ENCODE peak calls at places on chromosome 19, in five cellular contexts. One of them, this sample, is unnamed.

GRCh38 chr19:38617764-38618589 is at the start of gene MAP4K1:
- DNase-seq in heart right ventricle: peak
- DNase-seq in thoracic aorta: no peak
- DNase-seq in fibroblast of the aortic adventitia: no peak
- DNase-seq in epithelial cell of esophagus: peak
- DNase-seq in this sample: no peak

GRCh38 chr19:46784262-46785053 is 3.9 kb downstream of the SLC1A5 start:
- DNase-seq in heart right ventricle: peak
- DNase-seq in thoracic aorta: no peak
- DNase-seq in fibroblast of the aortic adventitia: peak
- DNase-seq in epithelial cell of esophagus: peak
- DNase-seq in this sample: peak

GRCh38 chr19:1266116-1266817 is 2.9 kb upstream of the CIRBP start:
- DNase-seq in heart right ventricle: peak
- DNase-seq in thoracic aorta: no peak
- DNase-seq in fibroblast of the aortic adventitia: peak
- DNase-seq in epithelial cell of esophagus: peak
- DNase-seq in this sample: no peak

GRCh38 chr19:799076-799881 is 2.0 kb downstream of the PTBP1 start:
- DNase-seq in heart right ventricle: no peak
- DNase-seq in thoracic aorta: no peak
- DNase-seq in fibroblast of the aortic adventitia: peak
- DNase-seq in epithelial cell of esophagus: peak
- DNase-seq in this sample: no peak

GRCh38 chr19:45305421-45305820 is 17.3 kb downstream of the CKM start:
- DNase-seq in heart right ventricle: no peak
- DNase-seq in thoracic aorta: no peak
- DNase-seq in fibroblast of the aortic adventitia: peak
- DNase-seq in epithelial cell of esophagus: no peak
- DNase-seq in this sample: no peak

GRCh38 chr19:45630463-45630862 is 8.7 kb downstream of the EML2 start:
- DNase-seq in heart right ventricle: no peak
- DNase-seq in thoracic aorta: no peak
- DNase-seq in fibroblast of the aortic adventitia: peak
- DNase-seq in epithelial cell of esophagus: peak
- DNase-seq in this sample: peak

GRCh38 chr19:4557971-4558941 is 1.2 kb downstream of the SEMA6B start:
- DNase-seq in heart right ventricle: no peak
- DNase-seq in thoracic aorta: no peak
- DNase-seq in fibroblast of the aortic adventitia: no peak
- DNase-seq in epithelial cell of esophagus: no peak
- DNase-seq in this sample: no peak

GRCh38 chr19:33482486-33482885 is 39.1 kb downstream of the PEPD start:
- DNase-seq in heart right ventricle: no peak
- DNase-seq in thoracic aorta: no peak
- DNase-seq in fibroblast of the aortic adventitia: peak
- DNase-seq in epithelial cell of esophagus: peak
- DNase-seq in this sample: no peak

GRCh38 chr19:41696402-41697197 is 8.5 kb upstream of the CEACAM7 start:
- DNase-seq in heart right ventricle: no peak
- DNase-seq in thoracic aorta: no peak
- DNase-seq in fibroblast of the aortic adventitia: no peak
- DNase-seq in epithelial cell of esophagus: peak
- DNase-seq in this sample: no peak

GRCh38 chr19:3762501-3763459 is at the start of gene MRPL54:
- DNase-seq in heart right ventricle: peak
- DNase-seq in thoracic aorta: peak
- DNase-seq in fibroblast of the aortic adventitia: peak
- DNase-seq in epithelial cell of esophagus: peak
- DNase-seq in this sample: peak

GRCh38 chr19:33810821-33811220 is 14.2 kb downstream of the KCTD15 start:
- DNase-seq in heart right ventricle: no peak
- DNase-seq in thoracic aorta: no peak
- DNase-seq in fibroblast of the aortic adventitia: no peak
- DNase-seq in epithelial cell of esophagus: no peak
- DNase-seq in this sample: no peak

GRCh38 chr19:35767288-35768081 is 7.9 kb upstream of the ARHGAP33 start:
- DNase-seq in heart right ventricle: no peak
- DNase-seq in thoracic aorta: no peak
- DNase-seq in fibroblast of the aortic adventitia: no peak
- DNase-seq in epithelial cell of esophagus: no peak
- DNase-seq in this sample: no peak

GRCh38 chr19:42461700-42462324 is 19.1 kb upstream of the CXCL17 start:
- DNase-seq in heart right ventricle: peak
- DNase-seq in thoracic aorta: no peak
- DNase-seq in fibroblast of the aortic adventitia: no peak
- DNase-seq in epithelial cell of esophagus: no peak
- DNase-seq in this sample: no peak

GRCh38 chr19:34184880-34185491 is 12.7 kb downstream of the LSM14A start:
- DNase-seq in heart right ventricle: no peak
- DNase-seq in thoracic aorta: no peak
- DNase-seq in fibroblast of the aortic adventitia: peak
- DNase-seq in epithelial cell of esophagus: no peak
- DNase-seq in this sample: no peak

GRCh38 chr19:17553256-17553655 is 2.2 kb upstream of the COLGALT1 start:
- DNase-seq in heart right ventricle: peak
- DNase-seq in thoracic aorta: no peak
- DNase-seq in fibroblast of the aortic adventitia: peak
- DNase-seq in epithelial cell of esophagus: peak
- DNase-seq in this sample: peak

GRCh38 chr19:919157-920050 is 2.3 kb downstream of the KISS1R start:
- DNase-seq in heart right ventricle: no peak
- DNase-seq in thoracic aorta: no peak
- DNase-seq in fibroblast of the aortic adventitia: no peak
- DNase-seq in epithelial cell of esophagus: peak
- DNase-seq in this sample: no peak

GRCh38 chr19:1000591-1001537 is 645 bp downstream of the GRIN3B start:
- DNase-seq in heart right ventricle: no peak
- DNase-seq in thoracic aorta: no peak
- DNase-seq in fibroblast of the aortic adventitia: no peak
- DNase-seq in epithelial cell of esophagus: no peak
- DNase-seq in this sample: no peak

GRCh38 chr19:30755581-30755980 is 383.4 kb downstream of the ZNF536 start:
- DNase-seq in heart right ventricle: no peak
- DNase-seq in thoracic aorta: no peak
- DNase-seq in fibroblast of the aortic adventitia: no peak
- DNase-seq in epithelial cell of esophagus: no peak
- DNase-seq in this sample: no peak

GRCh38 chr19:33406521-33407139 is 33.1 kb downstream of the CEBPG start:
- DNase-seq in heart right ventricle: peak
- DNase-seq in thoracic aorta: peak
- DNase-seq in fibroblast of the aortic adventitia: peak
- DNase-seq in epithelial cell of esophagus: peak
- DNase-seq in this sample: no peak

GRCh38 chr19:32337176-32337808 is 8.1 kb upstream of the ZNF507 start:
- DNase-seq in heart right ventricle: no peak
- DNase-seq in thoracic aorta: no peak
- DNase-seq in fibroblast of the aortic adventitia: no peak
- DNase-seq in epithelial cell of esophagus: no peak
- DNase-seq in this sample: no peak

DNA sequence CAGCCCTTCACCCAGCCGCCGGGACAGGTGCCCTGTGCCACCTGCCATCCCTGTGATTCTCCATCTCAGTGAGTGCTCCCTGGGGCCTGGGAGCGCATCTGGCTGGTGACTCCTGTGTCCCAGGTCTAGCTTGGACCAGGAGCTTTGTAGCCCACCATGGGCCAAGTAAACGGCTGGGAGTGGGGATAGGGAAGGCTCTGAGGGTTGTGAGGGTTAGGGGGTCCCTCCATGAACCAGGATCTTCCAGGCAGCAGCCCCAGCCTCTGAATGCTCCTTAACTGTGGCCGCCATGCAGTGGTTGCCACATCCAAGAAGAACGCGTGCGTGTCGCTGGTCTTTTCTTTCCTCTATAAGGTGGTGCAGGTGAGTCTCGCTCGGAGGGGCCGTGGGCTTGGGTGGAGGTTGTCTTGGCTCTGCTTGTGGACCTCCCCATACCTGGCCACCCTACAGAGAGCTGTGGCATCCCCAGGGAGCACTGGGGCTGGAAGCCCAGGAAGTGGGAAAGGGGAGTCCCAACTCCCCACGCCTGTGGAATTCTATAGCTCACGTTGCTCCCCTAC is 8.4 kb downstream of the AP1M1 start:
- DNase-seq in heart right ventricle: no peak
- DNase-seq in thoracic aorta: no peak
- DNase-seq in fibroblast of the aortic adventitia: no peak
- DNase-seq in epithelial cell of esophagus: no peak
- DNase-seq in this sample: no peak
- TF ChIP-seq CTCF in heart right ventricle: no peak
- TF ChIP-seq CTCF in thoracic aorta: no peak
- TF ChIP-seq CTCF in fibroblast of the aortic adventitia: no peak
- TF ChIP-seq CTCF in epithelial cell of esophagus: no peak
- TF ChIP-seq CTCF in this sample: no peak

DNA sequence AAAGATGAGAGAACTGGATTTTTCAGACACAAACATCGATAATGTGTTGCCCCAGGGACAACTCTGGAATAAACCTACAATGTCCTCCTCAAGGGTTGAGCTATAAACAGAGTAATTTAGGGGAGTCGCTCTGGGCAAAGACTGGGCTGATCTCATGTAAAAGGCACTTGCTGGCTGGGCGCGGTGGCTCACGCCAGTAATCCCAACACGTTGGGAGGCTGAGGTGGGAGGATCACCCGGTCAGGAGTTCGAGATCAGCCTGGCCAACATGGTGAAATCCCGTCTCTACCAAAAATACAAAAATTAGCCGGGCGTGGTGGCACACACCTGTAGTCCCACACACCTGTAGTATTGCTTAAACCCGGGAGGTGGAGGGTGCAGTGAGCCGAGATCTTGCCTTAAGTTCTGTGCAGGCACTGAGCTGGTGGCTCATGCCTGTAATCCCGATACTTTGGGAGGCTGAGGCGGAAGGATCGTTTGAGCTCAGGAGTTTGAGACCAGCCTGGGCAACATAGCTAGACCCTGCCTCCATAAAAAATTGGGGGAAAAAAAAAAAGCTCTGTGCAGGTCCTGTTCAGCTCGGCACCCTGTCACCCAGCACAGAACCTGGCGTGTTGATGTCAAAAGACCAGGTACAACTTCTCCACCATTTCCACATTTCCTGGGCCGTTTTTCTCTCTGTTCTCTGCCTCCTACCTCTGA is 1.4 kb downstream of the TIMM44 start:
- DNase-seq in heart right ventricle: no peak
- DNase-seq in thoracic aorta: no peak
- DNase-seq in fibroblast of the aortic adventitia: no peak
- DNase-seq in epithelial cell of esophagus: no peak
- DNase-seq in this sample: no peak
- H3K4me3 ChIP-seq in heart right ventricle: no peak
- H3K4me3 ChIP-seq in thoracic aorta: peak
- H3K4me3 ChIP-seq in fibroblast of the aortic adventitia: peak
- H3K4me3 ChIP-seq in epithelial cell of esophagus: peak
- H3K4me3 ChIP-seq in this sample: peak

GRCh38 chr19:19475845-19476828 is 39.2 kb downstream of the TSSK6 start:
- DNase-seq in heart right ventricle: no peak
- DNase-seq in thoracic aorta: no peak
- DNase-seq in fibroblast of the aortic adventitia: peak
- DNase-seq in epithelial cell of esophagus: peak
- DNase-seq in this sample: no peak
- TF ChIP-seq CTCF in heart right ventricle: peak
- TF ChIP-seq CTCF in thoracic aorta: no peak
- TF ChIP-seq CTCF in fibroblast of the aortic adventitia: peak
- TF ChIP-seq CTCF in epithelial cell of esophagus: peak
- TF ChIP-seq CTCF in this sample: peak

GRCh38 chr19:48750771-48751504 is 1.5 kb downstream of the FUT1 start:
- DNase-seq in heart right ventricle: no peak
- DNase-seq in thoracic aorta: no peak
- DNase-seq in fibroblast of the aortic adventitia: no peak
- DNase-seq in epithelial cell of esophagus: no peak
- DNase-seq in this sample: no peak
- H3K4me3 ChIP-seq in heart right ventricle: peak
- H3K4me3 ChIP-seq in thoracic aorta: no peak
- H3K4me3 ChIP-seq in fibroblast of the aortic adventitia: no peak
- H3K4me3 ChIP-seq in epithelial cell of esophagus: peak
- H3K4me3 ChIP-seq in this sample: no peak